ENCODE peak calls at places on chromosomes 2 and 18, in six cellular contexts. H, V, R, E, B and T are unnamed samples.

GRCh38 chr18:70363861-70364260 is 75.0 kb downstream of the SOCS6 start:
- DNase-seq in B (peak), V (no peak), R (no peak), H (peak), E (no peak), T (no peak)

GRCh38 chr2:37421686-37422085 is 77.3 kb downstream of the QPCT start:
- DNase-seq in B (no peak), E (no peak), H (no peak), R (no peak), V (no peak), T (no peak)

GRCh38 chr2:210818473-210818872 is 262.1 kb downstream of the CPS1 start:
- DNase-seq in R (no peak), H (no peak), E (no peak), V (no peak), B (no peak), T (no peak)

GRCh38 chr18:74023220-74023619 is 124.4 kb downstream of the FBXO15 start:
- DNase-seq in E (no peak), B (no peak), R (no peak), H (no peak), V (no peak), T (no peak)

GRCh38 chr2:177983183-177983788 is 89.3 kb downstream of the PDE11A start:
- DNase-seq in E (no peak), H (peak), B (peak), V (no peak), R (peak), T (peak)

GRCh38 chr2:96082211-96083063 is 33.9 kb downstream of the ADRA2B start:
- DNase-seq in R (no peak), B (no peak), V (no peak), H (no peak), E (no peak), T (no peak)

GRCh38 chr2:85748948-85749875 is 4.6 kb upstream of the ATOH8 start:
- DNase-seq in V (no peak), R (no peak), E (no peak), B (no peak), H (no peak), T (no peak)

GRCh38 chr2:121285077-121285449 is at the start of gene TFCP2L1:
- DNase-seq in R (peak), H (peak), V (peak), E (no peak), B (no peak), T (peak)

GRCh38 chr2:236257575-236257974 is 6.6 kb downstream of the ASB18 start:
- DNase-seq in B (no peak), R (no peak), V (no peak), H (no peak), E (no peak), T (no peak)

GRCh38 chr2:189551808-189552207 is 28.8 kb downstream of the SLC40A1 start:
- DNase-seq in H (no peak), B (peak), V (no peak), E (no peak), R (no peak), T (no peak)

GRCh38 chr2:224966663-224967062 is 75.6 kb downstream of the DOCK10 start:
- DNase-seq in R (no peak), B (no peak), V (no peak), E (no peak), H (no peak), T (no peak)

GRCh38 chr18:76687271-76688006 is 134.9 kb upstream of the ZNF236 start:
- DNase-seq in B (no peak), E (no peak), V (no peak), R (no peak), H (no peak), T (no peak)

GRCh38 chr2:70904371-70905216 is 31.1 kb upstream of the ATP6V1B1 start:
- DNase-seq in R (no peak), V (no peak), B (no peak), E (no peak), H (no peak), T (no peak)

GRCh38 chr2:20135631-20136050 is 84.2 kb upstream of the LAPTM4A start:
- DNase-seq in H (peak), E (peak), R (peak), V (peak), B (peak), T (peak)

GRCh38 chr2:9725106-9725505 is 94.3 kb upstream of the YWHAQ start:
- DNase-seq in H (no peak), V (no peak), B (no peak), E (no peak), R (no peak), T (no peak)
- TF ChIP-seq POLR2A in H (no peak), V (no peak), B (no peak), E (no peak), R (no peak), T (no peak)

GRCh38 chr2:97663962-97664635 is at the start of gene ACTR1B:
- DNase-seq in B (peak), E (peak), V (peak), R (peak), H (peak), T (peak)
- TF ChIP-seq POLR2A in B (peak), E (peak), V (peak), R (peak), H (peak), T (peak)

GRCh38 chr2:174245065-174245464 is 3.3 kb downstream of the OLA1 start:
- DNase-seq in V (no peak), E (no peak), B (no peak), R (no peak), H (no peak), T (no peak)

GRCh38 chr2:174246944-174247381 is 1.4 kb downstream of the OLA1 start:
- DNase-seq in V (no peak), E (no peak), B (no peak), H (no peak), R (peak), T (no peak)

GRCh38 chr2:174247474-174248186 is 702 bp downstream of the OLA1 start:
- DNase-seq in H (no peak), B (peak), V (no peak), R (peak), E (peak), T (no peak)

GRCh38 chr2:174248998-174249592 is 763 bp upstream of the OLA1 start:
- DNase-seq in V (no peak), H (no peak), R (no peak), E (no peak), B (no peak), T (no peak)

DNA sequence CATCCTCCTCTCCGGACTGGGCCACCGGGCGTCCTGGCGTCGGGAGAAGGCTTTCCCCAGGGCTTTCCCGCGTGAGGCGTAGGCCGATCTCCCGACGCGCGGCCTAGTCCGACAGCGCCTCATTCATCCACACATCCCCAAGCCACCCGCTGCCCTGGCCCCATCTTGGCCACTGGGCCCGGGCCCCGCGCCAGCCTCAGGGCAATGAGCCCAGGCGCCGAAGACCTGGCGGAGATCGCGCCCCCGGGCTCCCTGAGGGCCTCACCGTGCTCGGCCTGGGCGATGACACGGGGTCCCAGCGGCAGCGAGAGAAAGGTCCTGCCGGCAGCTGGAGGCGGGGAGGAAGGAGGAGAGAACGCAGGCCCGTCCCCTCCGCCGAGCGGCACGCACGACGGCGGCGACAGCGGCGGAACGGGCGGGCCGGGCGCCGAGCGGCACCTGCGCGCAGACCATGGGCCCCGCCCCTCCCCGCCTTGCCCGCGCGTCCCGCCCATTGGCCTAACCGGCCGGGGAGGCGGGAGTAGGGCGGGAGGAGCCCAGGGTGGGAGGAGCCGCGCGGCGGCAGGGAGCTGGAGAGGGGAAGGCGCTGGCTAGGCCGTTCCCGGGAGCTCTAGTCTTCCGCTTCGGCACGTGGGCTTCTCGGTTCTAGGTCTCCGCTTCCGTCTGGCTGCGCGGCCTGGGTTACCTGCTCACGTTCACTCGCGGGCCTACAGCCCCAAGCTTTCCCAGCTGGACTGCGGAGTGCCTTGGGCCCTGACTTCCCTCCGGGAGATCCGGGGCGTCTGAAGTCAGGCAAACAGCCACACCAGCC is at the start of gene OLA1:
- DNase-seq in V (peak), E (peak), B (peak), H (peak), R (peak), T (peak)
- TF ChIP-seq POLR2A in V (peak), E (no peak), B (peak), H (peak), R (peak), T (peak)

DNA sequence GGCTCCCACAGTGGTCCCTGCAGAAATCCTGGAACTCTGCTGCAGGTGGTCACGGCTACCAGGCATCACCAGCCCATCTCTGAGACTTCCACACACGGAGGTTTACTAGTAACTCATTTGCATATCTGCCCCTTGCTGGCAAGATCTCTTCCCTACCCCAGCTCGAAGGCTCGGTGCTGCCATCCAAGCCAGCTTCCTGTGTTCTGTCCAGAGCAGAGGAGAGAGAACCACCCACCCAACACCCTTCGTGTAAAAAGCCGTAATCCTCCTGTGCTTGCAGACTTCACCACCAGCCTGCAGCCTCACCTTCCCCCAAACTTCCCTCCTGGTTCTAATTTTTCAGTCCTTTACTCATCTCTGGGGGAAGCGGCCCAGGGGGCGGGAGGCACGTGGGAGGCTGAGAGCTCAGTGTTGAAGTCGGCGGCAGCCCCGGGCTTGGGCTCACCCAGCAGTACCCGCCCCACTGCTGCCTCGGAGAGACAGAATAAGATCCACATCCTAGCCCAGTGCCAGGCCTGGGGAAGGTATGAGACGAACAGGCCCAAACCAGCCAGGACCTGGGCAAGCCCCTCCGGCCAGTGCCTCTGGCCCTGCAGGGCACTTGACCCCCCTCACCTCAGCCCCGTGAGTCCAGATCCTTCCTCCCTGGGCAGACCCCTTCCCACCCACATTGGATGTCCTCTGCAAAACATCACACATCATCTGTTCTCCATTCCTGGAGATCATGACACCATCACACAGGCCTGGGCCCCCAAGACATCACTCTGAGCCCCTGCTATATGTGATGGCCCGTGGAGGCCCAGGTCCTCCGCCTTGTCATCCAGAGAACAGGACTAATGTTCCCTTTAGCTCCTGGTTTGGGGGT is 145.8 kb upstream of the ID2 start:
- DNase-seq in H (no peak), B (no peak), R (peak), E (peak), V (no peak), T (no peak)
- TF ChIP-seq POLR2A in H (no peak), B (no peak), R (no peak), E (no peak), V (no peak), T (no peak)